ENCODE peak calls at places on chromosomes 3 and 15, in seven cellular contexts. W is fibroblast of pulmonary artery, R is GM12865, S is psoas muscle, H is IMR-90, U is fibroblast of lung, C is PC-9. N is an unnamed sample.

GRCh38 chr15:62118446-62118964 is 46.6 kb downstream of the C2CD4B start:
- DNase-seq in C (no peak), U (no peak), S (no peak), H (peak), W (no peak), R (no peak), N (no peak)

GRCh38 chr3:17138246-17139039 is 253.7 kb downstream of the PLCL2 start:
- DNase-seq in H (no peak), C (no peak), S (no peak), W (no peak), R (no peak), U (no peak), N (no peak)

GRCh38 chr15:91522609-91523332 is 330.7 kb upstream of the SLCO3A1 start:
- DNase-seq in H (peak), W (peak), C (no peak), U (peak), R (no peak), S (no peak), N (no peak)

GRCh38 chr3:52682016-52682415 is 3.7 kb downstream of the PBRM1 start:
- DNase-seq in H (peak), C (peak), R (peak), W (peak), S (no peak), U (peak), N (no peak)

GRCh38 chr3:175338775-175339535 is 479.8 kb downstream of the NAALADL2 start:
- DNase-seq in W (peak), R (peak), S (peak), C (peak), H (peak), U (peak), N (no peak)

GRCh38 chr3:10088256-10088655 is 19.8 kb downstream of the FANCD2OS start:
- DNase-seq in R (no peak), U (no peak), H (no peak), C (no peak), W (no peak), S (no peak), N (no peak)

GRCh38 chr3:171374260-171374659 is 85.9 kb downstream of the TNIK start:
- DNase-seq in S (no peak), W (peak), U (no peak), R (no peak), H (peak), C (no peak), N (no peak)

GRCh38 chr3:36908647-36909180 is 36.1 kb downstream of the TRANK1 start:
- DNase-seq in R (peak), C (no peak), H (no peak), S (no peak), W (no peak), U (no peak), N (no peak)

GRCh38 chr3:22729981-22730380 is 473.1 kb upstream of the UBE2E2 start:
- DNase-seq in C (no peak), U (peak), R (peak), S (no peak), H (peak), W (peak), N (no peak)

GRCh38 chr15:84715442-84716035 is 400 bp downstream of the SEC11A start:
- DNase-seq in U (peak), H (peak), C (no peak), S (peak), W (peak), R (peak), N (peak)

GRCh38 chr15:70240082-70240481 is 142.4 kb upstream of the TLE3 start:
- DNase-seq in U (no peak), S (no peak), R (peak), C (no peak), H (no peak), W (no peak), N (peak)

GRCh38 chr3:159114582-159114981 is 312.7 kb downstream of the MFSD1 start:
- DNase-seq in U (no peak), R (no peak), W (no peak), H (no peak), C (no peak), S (no peak), N (no peak)

GRCh38 chr3:124347418-124347817 is 355.5 kb upstream of the ROPN1 start:
- DNase-seq in W (no peak), U (no peak), C (no peak), R (no peak), H (no peak), S (no peak), N (no peak)

GRCh38 chr3:124346487-124346886 is 354.6 kb upstream of the ROPN1 start:
- DNase-seq in C (no peak), S (no peak), U (no peak), H (no peak), R (no peak), W (no peak), N (no peak)

GRCh38 chr3:124352143-124352528 is 360.2 kb upstream of the ROPN1 start:
- DNase-seq in H (no peak), R (no peak), C (no peak), S (no peak), W (no peak), U (no peak), N (no peak)

GRCh38 chr3:124345845-124346244 is 353.9 kb upstream of the ROPN1 start:
- DNase-seq in R (no peak), S (no peak), U (no peak), W (no peak), C (no peak), H (no peak), N (no peak)

GRCh38 chr3:124351430-124352142 is 359.7 kb upstream of the ROPN1 start:
- DNase-seq in U (peak), W (peak), R (peak), H (peak), C (no peak), S (no peak), N (no peak)
- TF ChIP-seq CTCF in U (peak), W (peak), R (peak), H (peak), C (peak), S (peak), N (no peak)

GRCh38 chr3:112730210-112730609 is 89.3 kb upstream of the CCDC80 start:
- DNase-seq in H (peak), S (no peak), R (no peak), W (peak), C (no peak), U (peak), N (no peak)
- TF ChIP-seq CTCF in H (no peak), S (no peak), R (no peak), W (peak), C (no peak), U (peak), N (no peak)

DNA sequence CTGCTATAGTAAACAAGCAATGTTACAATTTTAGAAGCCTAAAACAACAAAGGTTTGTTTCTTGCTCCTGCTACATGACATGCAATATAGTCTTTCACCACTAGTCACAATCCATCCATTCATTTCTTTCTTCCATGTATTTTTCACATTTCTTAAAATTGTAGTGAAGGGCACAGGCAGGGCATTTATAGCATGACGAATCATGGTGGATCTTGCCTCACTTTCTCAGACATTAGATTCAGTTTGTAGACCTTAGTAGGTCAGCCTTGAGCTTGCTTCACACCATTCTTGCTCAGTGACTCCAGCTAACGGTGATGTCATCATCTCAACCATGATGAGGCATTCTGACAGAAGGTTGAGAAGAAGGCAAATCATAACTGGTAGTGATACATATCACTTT is 546.8 kb downstream of the TBL1XR1 start:
- DNase-seq in H (peak), W (peak), S (no peak), C (no peak), R (no peak), U (peak), N (no peak)
- TF ChIP-seq CTCF in H (no peak), W (peak), S (no peak), C (peak), R (peak), U (no peak), N (peak)

GRCh38 chr3:197926418-197926817 is 23.6 kb upstream of the RPL35A start:
- DNase-seq in R (no peak), W (no peak), S (no peak), C (no peak), U (no peak), H (no peak), N (no peak)
- TF ChIP-seq CTCF in R (peak), W (peak), S (no peak), C (peak), U (no peak), H (no peak), N (peak)

GRCh38 chr3:128845695-128846491 is 33.5 kb upstream of the ACAD9 start:
- DNase-seq in C (peak), R (peak), W (peak), U (peak), H (peak), S (peak), N (peak)

GRCh38 chr3:128846501-128846900 is 32.9 kb upstream of the ACAD9 start:
- DNase-seq in R (no peak), H (no peak), S (no peak), W (no peak), C (no peak), U (no peak), N (no peak)

GRCh38 chr3:128844502-128844901 is 34.9 kb upstream of the ACAD9 start:
- DNase-seq in C (no peak), H (no peak), W (no peak), U (no peak), S (no peak), R (no peak), N (no peak)

GRCh38 chr3:128847631-128848370 is 31.6 kb upstream of the ACAD9 start:
- DNase-seq in H (no peak), S (no peak), R (no peak), W (no peak), C (no peak), U (no peak), N (no peak)

GRCh38 chr3:128845119-128845518 is 34.3 kb upstream of the ACAD9 start:
- DNase-seq in U (no peak), R (no peak), C (no peak), S (no peak), H (no peak), W (no peak), N (no peak)
- TF ChIP-seq CTCF in U (peak), R (peak), C (no peak), S (no peak), H (no peak), W (no peak), N (no peak)

DNA sequence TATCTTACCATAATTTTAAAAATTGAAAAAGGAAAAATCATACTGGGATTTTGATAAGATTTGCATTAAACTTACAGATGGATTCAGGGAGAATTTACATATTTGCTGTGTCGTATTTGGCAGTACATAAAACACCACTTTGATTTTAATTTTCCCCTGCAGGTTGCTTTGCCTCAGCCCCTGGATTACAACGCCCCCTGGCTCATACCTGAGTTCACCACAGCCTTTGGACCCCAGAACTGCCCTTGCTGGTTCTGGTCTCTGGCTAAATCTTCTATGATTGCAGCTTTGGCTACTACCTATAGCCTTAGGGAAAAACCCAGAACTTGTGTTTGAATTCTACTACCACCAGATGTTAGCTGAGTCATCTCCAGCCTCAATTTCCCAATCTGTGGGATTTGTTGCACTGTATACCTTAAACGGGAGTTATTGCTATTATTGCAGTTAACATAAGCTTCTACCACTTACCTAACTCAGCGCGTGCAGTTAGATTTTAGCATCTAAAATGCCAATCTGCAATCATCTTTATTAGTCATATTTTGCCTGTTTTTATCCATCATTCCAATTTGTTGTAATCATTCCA is 315.7 kb upstream of the GADL1 start:
- DNase-seq in R (no peak), C (no peak), H (no peak), W (no peak), S (no peak), U (no peak), N (no peak)
- TF ChIP-seq CTCF in R (no peak), C (no peak), H (peak), W (no peak), S (no peak), U (peak), N (no peak)

DNA sequence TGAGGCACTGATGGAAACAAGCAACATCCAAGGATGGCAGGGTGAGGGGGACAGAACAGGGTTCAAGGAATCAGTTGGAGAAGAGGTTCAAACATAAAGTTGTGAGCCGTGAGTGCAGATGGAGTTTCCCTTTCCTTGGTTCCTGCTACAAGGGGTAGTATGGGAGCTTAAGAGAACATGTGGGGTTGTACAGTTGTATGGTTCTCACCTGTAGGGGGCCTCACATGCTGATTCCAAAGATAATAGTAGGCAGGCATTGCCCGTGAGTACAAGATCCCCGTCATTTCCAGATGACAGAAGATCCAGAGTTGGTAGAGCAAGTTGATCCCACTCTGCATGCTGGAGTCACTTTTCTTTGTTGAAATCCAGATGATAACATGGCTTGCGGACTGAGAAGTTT is 141.7 kb downstream of the THSD4 start:
- DNase-seq in C (no peak), R (no peak), W (no peak), H (no peak), U (no peak), S (no peak), N (no peak)
- TF ChIP-seq CTCF in C (no peak), R (no peak), W (no peak), H (no peak), U (peak), S (no peak), N (no peak)

N was measured in CD14-positive monocyte.